ENCODE peak calls at places on chromosomes 7 and 10, in six cellular contexts. Z, S, C, B, R and Y are unnamed samples.

GRCh38 chr7:6026011-6026819 is 5.0 kb upstream of the ANKRD61 start:
- DNase-seq in B (no peak), Z (peak), S (peak), C (peak), R (no peak), Y (peak)

GRCh38 chr10:126227762-126228134 is 160.5 kb downstream of the ADAM12 start:
- DNase-seq in C (no peak), Z (peak), S (no peak), R (no peak), B (no peak), Y (no peak)

GRCh38 chr10:87935290-87936141 is 72.1 kb downstream of the PTEN start:
- DNase-seq in B (no peak), S (no peak), C (no peak), Z (no peak), R (peak), Y (no peak)

GRCh38 chr7:74042746-74043522 is 15.0 kb downstream of the ELN start:
- DNase-seq in C (no peak), S (no peak), R (no peak), B (no peak), Z (no peak), Y (no peak)

GRCh38 chr7:99141756-99142726 is 1.9 kb downstream of the SMURF1 start:
- DNase-seq in B (no peak), R (peak), Z (peak), S (no peak), C (peak), Y (peak)

GRCh38 chr10:29713450-29713849 is 78.7 kb upstream of the SVIL start:
- DNase-seq in C (no peak), R (no peak), S (no peak), Z (no peak), B (no peak), Y (no peak)

GRCh38 chr7:51186531-51186930 is 130.1 kb downstream of the COBL start:
- DNase-seq in R (no peak), B (no peak), S (no peak), Z (no peak), C (no peak), Y (peak)

GRCh38 chr7:78746261-78746660 is 707.2 kb downstream of the MAGI2 start:
- DNase-seq in Z (no peak), S (no peak), B (no peak), C (no peak), R (no peak), Y (no peak)

GRCh38 chr7:114818501-114818900 is 103.4 kb upstream of the MDFIC start:
- DNase-seq in Z (peak), S (no peak), C (no peak), B (peak), R (peak), Y (no peak)

GRCh38 chr10:72738476-72738875 is 46.5 kb downstream of the MCU start:
- DNase-seq in Z (no peak), S (no peak), R (no peak), B (no peak), C (no peak), Y (no peak)

GRCh38 chr7:134532155-134533089 is 5.1 kb downstream of the AKR1B10 start:
- DNase-seq in R (no peak), Z (no peak), S (no peak), C (peak), B (no peak), Y (no peak)

GRCh38 chr7:74575083-74575803 is 82.3 kb upstream of the GTF2I start:
- DNase-seq in R (peak), C (peak), Z (peak), B (no peak), S (no peak), Y (no peak)

GRCh38 chr7:70719120-70719519 is 412.8 kb upstream of the GALNT17 start:
- DNase-seq in S (no peak), R (no peak), Z (no peak), B (no peak), C (no peak), Y (no peak)

GRCh38 chr10:44308935-44309334 is 76.0 kb downstream of the CXCL12 start:
- DNase-seq in Z (no peak), B (no peak), R (no peak), C (no peak), S (no peak), Y (no peak)

GRCh38 chr10:44309939-44310761 is 74.7 kb downstream of the CXCL12 start:
- DNase-seq in Z (no peak), R (no peak), B (no peak), S (no peak), C (no peak), Y (no peak)

GRCh38 chr10:44307691-44308090 is 77.2 kb downstream of the CXCL12 start:
- DNase-seq in R (no peak), C (no peak), Z (no peak), B (no peak), S (no peak), Y (no peak)

GRCh38 chr10:44306147-44306710 is 78.7 kb downstream of the CXCL12 start:
- DNase-seq in B (peak), C (no peak), R (peak), Z (peak), S (no peak), Y (no peak)

DNA sequence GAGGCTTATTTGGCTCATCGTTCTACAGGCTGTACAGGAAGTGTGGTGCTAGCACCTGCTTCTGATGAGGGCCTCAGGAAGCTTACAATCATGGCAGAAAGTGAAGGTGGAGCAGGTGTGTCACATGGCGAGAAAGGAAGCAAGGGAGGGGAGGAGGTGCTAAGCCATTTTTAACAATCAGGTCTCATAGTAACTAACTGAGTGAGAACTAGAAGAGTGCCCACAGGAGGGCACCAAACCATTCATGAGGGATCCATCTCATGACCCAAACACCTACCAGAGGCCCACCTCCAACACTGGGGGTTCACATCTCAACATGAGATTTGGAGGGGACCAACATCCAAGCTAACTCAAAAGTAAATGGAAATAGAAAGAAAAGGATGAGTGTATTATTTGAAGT is 78.1 kb downstream of the CXCL12 start:
- DNase-seq in Z (no peak), R (no peak), C (no peak), B (no peak), S (no peak), Y (no peak)
- TF ChIP-seq CTCF in Z (peak), R (no peak), C (no peak), B (peak), S (peak), Y (no peak)

GRCh38 chr10:86349474-86349873 is 17.1 kb downstream of the GRID1 start:
- DNase-seq in S (peak), R (no peak), Z (no peak), C (no peak), B (no peak), Y (peak)

GRCh38 chr10:86347856-86348255 is 18.7 kb downstream of the GRID1 start:
- DNase-seq in Z (no peak), S (no peak), C (no peak), B (no peak), R (no peak), Y (peak)

GRCh38 chr10:86349940-86350630 is 16.5 kb downstream of the GRID1 start:
- DNase-seq in B (no peak), R (no peak), Z (no peak), C (no peak), S (no peak), Y (no peak)

GRCh38 chr10:86346794-86347665 is 19.6 kb downstream of the GRID1 start:
- DNase-seq in Z (no peak), R (no peak), S (no peak), B (no peak), C (peak), Y (peak)

GRCh38 chr10:86348321-86349210 is 18.0 kb downstream of the GRID1 start:
- DNase-seq in B (no peak), R (no peak), Z (no peak), C (no peak), S (peak), Y (peak)
- TF ChIP-seq CTCF in B (no peak), R (no peak), Z (peak), C (no peak), S (peak), Y (no peak)

GRCh38 chr7:33423646-33424020 is 294.3 kb downstream of the BBS9 start:
- DNase-seq in Z (no peak), R (no peak), C (peak), S (peak), B (no peak), Y (no peak)
- TF ChIP-seq CTCF in Z (peak), R (no peak), C (peak), S (peak), B (no peak), Y (peak)

GRCh38 chr7:152617056-152617455 is 58.9 kb downstream of the XRCC2 start:
- DNase-seq in S (no peak), Z (no peak), B (no peak), R (no peak), C (no peak), Y (no peak)
- TF ChIP-seq CTCF in S (no peak), Z (no peak), B (no peak), R (no peak), C (no peak), Y (no peak)